ENCODE peak calls at places on chromosomes 13 and 19, in six cellular contexts. One of them, this sample, is unnamed.
A peak's percentile ranks its signal among the peaks of the same experiment; 100 is the strongest.

GRCh38 chr13:102948006-102948405 is 102.2 kb downstream of the ERCC5 start:
- DNase-seq in H1: no peak
- DNase-seq in esophagus muscularis mucosa: no peak
- DNase-seq in suprapubic skin: no peak
- DNase-seq in K562: no peak
- DNase-seq in transverse colon: no peak
- DNase-seq in this sample: no peak

GRCh38 chr13:40087021-40088002 is 431.9 kb downstream of the COG6 start:
- DNase-seq in H1: no peak
- DNase-seq in esophagus muscularis mucosa: no peak
- DNase-seq in suprapubic skin: no peak
- DNase-seq in K562: no peak
- DNase-seq in transverse colon: no peak
- DNase-seq in this sample: no peak

GRCh38 chr19:16363133-16363851 is 38.7 kb downstream of the KLF2 start:
- DNase-seq in H1: no peak
- DNase-seq in esophagus muscularis mucosa: no peak
- DNase-seq in suprapubic skin: no peak
- DNase-seq in K562: no peak
- DNase-seq in transverse colon: peak; percentile 92
- DNase-seq in this sample: peak; percentile 80

GRCh38 chr19:45423033-45423588 is 606 bp downstream of the ERCC1 start:
- DNase-seq in H1: no peak
- DNase-seq in esophagus muscularis mucosa: no peak
- DNase-seq in suprapubic skin: peak; percentile 97
- DNase-seq in K562: no peak
- DNase-seq in transverse colon: peak; percentile 99
- DNase-seq in this sample: no peak

GRCh38 chr19:896999-897398 is 3.7 kb downstream of the RNU6-9 start:
- DNase-seq in H1: no peak
- DNase-seq in esophagus muscularis mucosa: no peak
- DNase-seq in suprapubic skin: no peak
- DNase-seq in K562: no peak
- DNase-seq in transverse colon: no peak
- DNase-seq in this sample: no peak

GRCh38 chr13:112990783-112991182 is 21.8 kb downstream of the MCF2L start:
- DNase-seq in H1: no peak
- DNase-seq in esophagus muscularis mucosa: no peak
- DNase-seq in suprapubic skin: no peak
- DNase-seq in K562: no peak
- DNase-seq in transverse colon: peak; percentile 80
- DNase-seq in this sample: peak; percentile 81

GRCh38 chr13:36992362-36992761 is 6.8 kb downstream of the ALG5 start:
- DNase-seq in H1: no peak
- DNase-seq in esophagus muscularis mucosa: no peak
- DNase-seq in suprapubic skin: no peak
- DNase-seq in K562: no peak
- DNase-seq in transverse colon: no peak
- DNase-seq in this sample: no peak

GRCh38 chr19:11984986-11985385 is 20.1 kb downstream of the ZNF763 start:
- DNase-seq in H1: no peak
- DNase-seq in esophagus muscularis mucosa: no peak
- DNase-seq in suprapubic skin: no peak
- DNase-seq in K562: peak; percentile 13
- DNase-seq in transverse colon: no peak
- DNase-seq in this sample: no peak

GRCh38 chr19:38713227-38713649 is 31.0 kb downstream of the CAPN12 start:
- DNase-seq in H1: no peak
- DNase-seq in esophagus muscularis mucosa: no peak
- DNase-seq in suprapubic skin: no peak
- DNase-seq in K562: no peak
- DNase-seq in transverse colon: peak; percentile 41
- DNase-seq in this sample: no peak

GRCh38 chr19:6357995-6358394 is 3.3 kb upstream of the CLPP start:
- DNase-seq in H1: no peak
- DNase-seq in esophagus muscularis mucosa: no peak
- DNase-seq in suprapubic skin: no peak
- DNase-seq in K562: peak; percentile 14
- DNase-seq in transverse colon: no peak
- DNase-seq in this sample: peak; percentile 25

GRCh38 chr13:93625536-93625935 is 398.9 kb downstream of the GPC6 start:
- DNase-seq in H1: no peak
- DNase-seq in esophagus muscularis mucosa: no peak
- DNase-seq in suprapubic skin: no peak
- DNase-seq in K562: no peak
- DNase-seq in transverse colon: no peak
- DNase-seq in this sample: no peak

GRCh38 chr19:50203281-50204080 is at the start of gene MYH14:
- DNase-seq in H1: peak; percentile 71
- DNase-seq in esophagus muscularis mucosa: peak; percentile 93
- DNase-seq in suprapubic skin: peak; percentile 80
- DNase-seq in K562: peak; percentile 96
- DNase-seq in transverse colon: peak; percentile 93
- DNase-seq in this sample: peak; percentile 97

GRCh38 chr19:29372461-29372860 is 153.3 kb upstream of the VSTM2B start:
- DNase-seq in H1: no peak
- DNase-seq in esophagus muscularis mucosa: no peak
- DNase-seq in suprapubic skin: peak; percentile 14
- DNase-seq in K562: no peak
- DNase-seq in transverse colon: no peak
- DNase-seq in this sample: peak; percentile 2

GRCh38 chr13:92390217-92390616 is 836.4 kb upstream of the GPC6 start:
- DNase-seq in H1: no peak
- DNase-seq in esophagus muscularis mucosa: no peak
- DNase-seq in suprapubic skin: no peak
- DNase-seq in K562: no peak
- DNase-seq in transverse colon: no peak
- DNase-seq in this sample: no peak

GRCh38 chr13:106649495-106649894 is 81.6 kb upstream of the ARGLU1 start:
- DNase-seq in H1: no peak
- DNase-seq in esophagus muscularis mucosa: no peak
- DNase-seq in suprapubic skin: no peak
- DNase-seq in K562: no peak
- DNase-seq in transverse colon: peak; percentile 56
- DNase-seq in this sample: no peak
- TF ChIP-seq CTCF in H1: no peak
- TF ChIP-seq CTCF in esophagus muscularis mucosa: no peak
- TF ChIP-seq CTCF in suprapubic skin: no peak
- TF ChIP-seq CTCF in K562: no peak
- TF ChIP-seq CTCF in transverse colon: no peak
- TF ChIP-seq CTCF in this sample: no peak

GRCh38 chr13:52405767-52406494 is at the start of gene THSD1:
- DNase-seq in H1: no peak
- DNase-seq in esophagus muscularis mucosa: no peak
- DNase-seq in suprapubic skin: peak; percentile 77
- DNase-seq in K562: no peak
- DNase-seq in transverse colon: peak; percentile 24
- DNase-seq in this sample: peak; percentile 21
- TF ChIP-seq POLR2AphosphoS5 in H1: no peak
- TF ChIP-seq POLR2AphosphoS5 in esophagus muscularis mucosa: peak; percentile 44
- TF ChIP-seq POLR2AphosphoS5 in suprapubic skin: no peak
- TF ChIP-seq POLR2AphosphoS5 in K562: no peak
- TF ChIP-seq POLR2AphosphoS5 in transverse colon: no peak
- TF ChIP-seq POLR2AphosphoS5 in this sample: no peak

DNA sequence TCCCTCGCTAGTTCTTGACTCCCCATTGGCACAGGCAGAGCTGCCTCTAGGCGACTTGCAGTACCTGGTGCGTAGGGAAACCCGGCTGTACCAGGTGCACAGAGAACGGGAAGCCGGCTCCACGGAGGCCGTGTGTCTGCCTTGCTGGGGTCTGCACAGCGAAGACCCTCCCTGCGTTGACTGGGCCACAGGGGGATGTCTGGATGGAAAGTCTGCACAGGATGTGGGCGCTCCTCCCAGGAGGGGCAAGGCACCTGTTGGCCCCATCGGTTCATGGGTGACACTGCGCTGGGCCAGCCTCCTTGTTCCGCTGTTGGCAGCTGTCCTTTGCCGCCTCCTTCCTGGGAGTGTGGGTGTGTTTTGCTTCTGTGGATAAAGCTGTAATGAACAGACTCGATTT is 138.3 kb downstream of the TEX29 start:
- DNase-seq in H1: no peak
- DNase-seq in esophagus muscularis mucosa: no peak
- DNase-seq in suprapubic skin: no peak
- DNase-seq in K562: no peak
- DNase-seq in transverse colon: no peak
- DNase-seq in this sample: no peak
- TF ChIP-seq POLR2A in H1: no peak
- TF ChIP-seq POLR2A in esophagus muscularis mucosa: no peak
- TF ChIP-seq POLR2A in suprapubic skin: no peak
- TF ChIP-seq POLR2A in K562: no peak
- TF ChIP-seq POLR2A in transverse colon: no peak
- TF ChIP-seq POLR2A in this sample: no peak

GRCh38 chr13:109610517-109610916 is 175.9 kb downstream of the IRS2 start:
- DNase-seq in H1: peak; percentile 9
- DNase-seq in esophagus muscularis mucosa: no peak
- DNase-seq in suprapubic skin: no peak
- DNase-seq in K562: no peak
- DNase-seq in transverse colon: peak; percentile 55
- DNase-seq in this sample: no peak
- TF ChIP-seq CTCF in H1: peak; percentile 67
- TF ChIP-seq CTCF in esophagus muscularis mucosa: no peak
- TF ChIP-seq CTCF in suprapubic skin: no peak
- TF ChIP-seq CTCF in K562: peak; percentile 33
- TF ChIP-seq CTCF in transverse colon: peak; percentile 31
- TF ChIP-seq CTCF in this sample: no peak